ENCODE peak calls at places on chromosomes 12 and 14, in ten cellular contexts. M is H1, N is A549, E is stomach, P is esophagus muscularis mucosa, I is sigmoid colon, D is tibial nerve, C is ovary, T is suprapubic skin, F is K562. K is an unnamed sample.

GRCh38 chr12:69173358-69173757 is 66.0 kb upstream of the CPSF6 start:
- DNase-seq in M (no peak), N (no peak), E (no peak), P (no peak), I (no peak), D (no peak), C (no peak), T (no peak), F (no peak), K (no peak)

GRCh38 chr12:123445388-123446344 is 9.2 kb upstream of the RILPL2 start:
- DNase-seq in M (no peak), N (peak; percentile 56), E (peak; percentile 54), P (no peak), I (no peak), D (no peak), C (no peak), T (no peak), F (no peak), K (no peak)

GRCh38 chr14:41349289-41349910 is 257.3 kb upstream of the LRFN5 start:
- DNase-seq in M (no peak), N (no peak), E (no peak), P (no peak), I (no peak), D (no peak), C (peak; percentile 9), T (no peak), F (no peak), K (no peak)

GRCh38 chr14:20681348-20682126 is 2.8 kb upstream of the RNASE4 start:
- DNase-seq in M (no peak), N (peak; percentile 93), E (peak; percentile 86), P (peak; percentile 98), I (peak; percentile 93), D (peak; percentile 92), C (peak; percentile 82), T (peak; percentile 87), F (peak; percentile 58), K (peak; percentile 84)

GRCh38 chr14:74480051-74480450 is 13.1 kb downstream of the NPC2 start:
- DNase-seq in M (no peak), N (no peak), E (no peak), P (no peak), I (no peak), D (no peak), C (no peak), T (no peak), F (no peak), K (no peak)

GRCh38 chr12:43462741-43463140 is 89.3 kb downstream of the ADAMTS20 start:
- DNase-seq in M (no peak), N (no peak), E (no peak), P (no peak), I (no peak), D (no peak), C (no peak), T (no peak), F (no peak), K (no peak)

GRCh38 chr14:76883437-76883836 is 57.2 kb downstream of the LRRC74A start:
- DNase-seq in M (no peak), N (no peak), E (no peak), P (no peak), I (no peak), D (no peak), C (no peak), T (no peak), F (no peak), K (no peak)

GRCh38 chr14:71388862-71389261 is 481.6 kb downstream of the PCNX1 start:
- DNase-seq in M (no peak), N (no peak), E (no peak), P (no peak), I (no peak), D (no peak), C (no peak), T (no peak), F (no peak), K (no peak)

GRCh38 chr14:59118171-59118570 is 70.3 kb upstream of the DAAM1 start:
- DNase-seq in M (no peak), N (no peak), E (no peak), P (no peak), I (no peak), D (no peak), C (no peak), T (no peak), F (no peak), K (no peak)

GRCh38 chr12:5154091-5154490 is 110.4 kb downstream of the KCNA5 start:
- DNase-seq in M (peak; percentile 34), N (no peak), E (no peak), P (no peak), I (no peak), D (no peak), C (no peak), T (no peak), F (no peak), K (no peak)

GRCh38 chr14:69281450-69282169 is 21.7 kb downstream of the GALNT16 start:
- DNase-seq in M (no peak), N (no peak), E (no peak), P (no peak), I (no peak), D (no peak), C (no peak), T (peak; percentile 49), F (no peak), K (no peak)

DNA sequence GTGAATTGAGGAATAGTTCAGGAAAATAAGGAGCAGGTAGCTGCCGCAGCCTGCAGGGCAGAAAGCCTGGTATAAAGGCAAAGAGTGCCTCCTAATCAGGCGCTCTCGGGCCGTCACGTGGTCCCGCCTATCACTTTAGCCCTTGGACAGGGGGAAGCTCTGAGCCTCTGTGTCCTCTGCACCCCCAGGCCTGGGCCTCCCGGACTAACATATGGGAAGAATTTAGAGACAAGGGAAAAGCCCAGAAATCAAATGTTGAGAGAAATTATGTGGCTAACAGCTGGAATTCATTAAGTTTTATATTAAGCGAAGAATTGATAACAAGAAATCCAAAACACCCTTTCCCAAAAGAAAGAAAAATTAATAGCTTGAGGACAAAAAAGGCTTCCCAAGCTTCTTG is 417.7 kb downstream of the ATP23 start:
- DNase-seq in M (no peak), N (no peak), E (no peak), P (no peak), I (no peak), D (no peak), C (peak; percentile 27), T (no peak), F (no peak), K (no peak)
- H3K27ac ChIP-seq in M (no peak overlapping the region), N (no peak overlapping the region), E (no peak overlapping the region), P (no peak overlapping the region), I (no peak overlapping the region), D (no peak overlapping the region), C (no peak overlapping the region), T (no peak overlapping the region), F (no peak overlapping the region), K (no peak overlapping the region)

GRCh38 chr12:2958432-2959193 is 584 bp upstream of the TEAD4 start:
- DNase-seq in M (no peak), N (peak; percentile 89), E (peak; percentile 54), P (no peak), I (peak; percentile 68), D (no peak), C (peak; percentile 41), T (no peak), F (peak; percentile 92), K (peak; percentile 73)
- TF ChIP-seq EP300 in M (no peak), N (no peak), E (no peak), P (no peak), I (no peak), D (no peak), C (no peak), T (no peak), F (no peak), K (no peak)

DNA sequence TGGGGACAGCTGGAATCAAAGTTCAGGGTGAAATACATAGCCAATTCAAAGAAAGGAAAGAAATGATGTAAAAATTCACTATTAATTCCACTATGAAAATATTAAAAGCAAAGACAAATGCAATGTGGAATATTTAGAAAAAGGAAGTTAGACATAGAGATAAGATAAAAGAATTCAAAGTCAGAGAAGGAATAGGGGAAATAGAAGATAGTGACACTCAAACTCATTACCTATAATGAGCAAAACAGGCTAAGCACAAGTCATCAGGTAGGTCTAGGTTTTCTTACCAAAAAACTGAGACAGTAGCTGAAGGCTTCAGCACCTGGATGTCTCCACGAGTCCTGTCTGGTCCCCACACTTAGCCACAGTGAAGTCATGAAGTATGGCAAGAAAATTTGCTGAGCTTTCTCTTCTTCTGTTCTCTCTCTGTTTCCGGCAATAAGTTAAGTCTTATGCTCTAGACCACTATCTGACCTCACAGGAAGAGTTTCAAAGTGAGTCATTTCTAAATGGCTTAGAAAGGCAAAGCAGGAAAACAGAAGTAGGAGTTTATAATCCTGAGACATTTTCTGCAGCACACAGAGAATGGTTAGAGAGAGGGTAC is at the start of gene C3AR1:
- DNase-seq in M (no peak), N (no peak), E (no peak), P (no peak), I (no peak), D (peak; percentile 44), C (no peak), T (no peak), F (no peak), K (peak; percentile 44)
- H3K27ac ChIP-seq in M (no peak within 1 kb of the TSS), N (no peak within 1 kb of the TSS), E (peak within 1 kb of the TSS; percentile 53), P (no peak within 1 kb of the TSS), I (peak within 1 kb of the TSS; percentile 49), D (peak within 1 kb of the TSS; percentile 64), C (no peak within 1 kb of the TSS), T (peak within 1 kb of the TSS; percentile 54), F (peak within 1 kb of the TSS; percentile 77), K (peak within 1 kb of the TSS; percentile 57)

GRCh38 chr12:24361860-24362581 is 412.6 kb upstream of the SOX5 start:
- DNase-seq in M (no peak), N (no peak), E (no peak), P (no peak), I (no peak), D (no peak), C (no peak), T (no peak), F (no peak), K (no peak)
- TF ChIP-seq EP300 in M (no peak), N (no peak), E (no peak), P (no peak), I (no peak), D (no peak), C (no peak), T (no peak), F (no peak), K (no peak)

DNA sequence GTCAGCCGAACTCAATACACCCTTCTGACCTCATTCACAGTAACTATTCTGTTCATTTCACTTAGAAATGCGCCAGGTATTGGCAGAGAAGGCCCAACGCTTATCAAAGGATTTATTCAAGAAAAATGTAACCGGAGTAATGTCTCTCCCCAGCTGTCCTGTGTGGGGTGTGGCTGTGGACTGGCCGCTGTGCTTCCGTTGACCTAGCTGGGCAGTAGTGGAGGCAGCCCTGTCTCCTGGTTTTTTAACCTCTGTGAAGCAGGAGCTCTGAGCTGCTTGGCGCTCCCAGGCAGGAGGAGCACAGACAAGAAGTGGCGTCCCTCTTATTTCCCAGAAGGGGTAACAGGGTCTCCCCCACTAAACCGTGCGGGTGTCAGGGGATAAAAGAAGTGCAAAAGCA is 85.2 kb downstream of the ESR2 start:
- DNase-seq in M (no peak), N (no peak), E (no peak), P (no peak), I (no peak), D (no peak), C (no peak), T (no peak), F (no peak), K (no peak)
- H3K27ac ChIP-seq in M (no peak overlapping the region), N (no peak overlapping the region), E (no peak overlapping the region), P (peak overlapping the region; percentile 37), I (peak overlapping the region; percentile 47), D (no peak overlapping the region), C (no peak overlapping the region), T (no peak overlapping the region), F (no peak overlapping the region), K (peak overlapping the region; percentile 43)

K was measured in transverse colon.